ENCODE peak calls at places on chromosomes 16 and 17, in four cellular contexts. G is right cardiac atrium, E is lower leg skin, K is coronary artery. Q is an unnamed sample.

GRCh38 chr16:69116911-69117310 is 11.5 kb downstream of the HAS3 start:
- DNase-seq in G (no peak), E (no peak), K (no peak), Q (no peak)

GRCh38 chr16:85401370-85401916 is 211.7 kb upstream of the GSE1 start:
- DNase-seq in G (peak), E (no peak), K (no peak), Q (no peak)

GRCh38 chr17:73391331-73392265 is 79.8 kb upstream of the CDC42EP4 start:
- DNase-seq in G (peak), E (no peak), K (no peak), Q (no peak)

GRCh38 chr16:5928476-5929055 is 831.0 kb upstream of the EEF2KMT start:
- DNase-seq in G (no peak), E (no peak), K (no peak), Q (no peak)

GRCh38 chr16:75502916-75503605 is 7.8 kb upstream of the CHST6 start:
- DNase-seq in G (no peak), E (no peak), K (no peak), Q (no peak)

GRCh38 chr16:49416276-49416675 is 42.7 kb downstream of the C16orf78 start:
- DNase-seq in G (no peak), E (no peak), K (no peak), Q (no peak)

GRCh38 chr17:57340160-57340981 is 84.0 kb downstream of the MSI2 start:
- DNase-seq in G (no peak), E (no peak), K (no peak), Q (no peak)

GRCh38 chr16:89395150-89396142 is 94.9 kb downstream of the ANKRD11 start:
- DNase-seq in G (peak), E (peak), K (peak), Q (peak)

GRCh38 chr17:47918003-47918402 is 22.0 kb downstream of the SP2 start:
- DNase-seq in G (no peak), E (no peak), K (no peak), Q (no peak)

GRCh38 chr17:64382184-64382583 is 8.5 kb downstream of the PECAM1 start:
- DNase-seq in G (no peak), E (no peak), K (peak), Q (no peak)

GRCh38 chr17:67260051-67260987 is 15.3 kb upstream of the HELZ start:
- DNase-seq in G (no peak), E (peak), K (no peak), Q (peak)

GRCh38 chr16:78331749-78332148 is 232.3 kb downstream of the WWOX start:
- DNase-seq in G (no peak), E (no peak), K (no peak), Q (no peak)

GRCh38 chr17:3985800-3986199 is 21.6 kb upstream of the ATP2A3 start:
- DNase-seq in G (no peak), E (no peak), K (peak), Q (no peak)

GRCh38 chr17:45935710-45936509 is 41.6 kb downstream of the MAPT start:
- DNase-seq in G (no peak), E (no peak), K (no peak), Q (no peak)

GRCh38 chr16:56847173-56847948 is 17.6 kb upstream of the SLC12A3 start:
- DNase-seq in G (no peak), E (no peak), K (no peak), Q (no peak)

GRCh38 chr16:19963306-19963705 is 78.7 kb upstream of the GPRC5B start:
- DNase-seq in G (peak), E (no peak), K (peak), Q (peak)

GRCh38 chr17:7508846-7509245 is 24.7 kb downstream of the POLR2A start:
- DNase-seq in G (no peak), E (no peak), K (no peak), Q (no peak)

GRCh38 chr16:23410176-23410575 is 42.8 kb downstream of the COG7 start:
- DNase-seq in G (no peak), E (no peak), K (no peak), Q (no peak)

GRCh38 chr16:4869147-4869790 is 22.0 kb downstream of the UBN1 start:
- DNase-seq in G (no peak), E (no peak), K (peak), Q (no peak)

GRCh38 chr17:1608676-1609075 is 20.0 kb downstream of the SLC43A2 start:
- DNase-seq in G (no peak), E (no peak), K (no peak), Q (no peak)

GRCh38 chr16:24681793-24682192 is 47.7 kb upstream of the TNRC6A start:
- DNase-seq in G (no peak), E (no peak), K (no peak), Q (no peak)

GRCh38 chr17:44919885-44920564 is 4.7 kb upstream of the GFAP start:
- DNase-seq in G (peak), E (peak), K (peak), Q (peak)

GRCh38 chr16:3998793-3999478 is 117.3 kb downstream of the ADCY9 start:
- DNase-seq in G (peak), E (no peak), K (no peak), Q (no peak)

DNA sequence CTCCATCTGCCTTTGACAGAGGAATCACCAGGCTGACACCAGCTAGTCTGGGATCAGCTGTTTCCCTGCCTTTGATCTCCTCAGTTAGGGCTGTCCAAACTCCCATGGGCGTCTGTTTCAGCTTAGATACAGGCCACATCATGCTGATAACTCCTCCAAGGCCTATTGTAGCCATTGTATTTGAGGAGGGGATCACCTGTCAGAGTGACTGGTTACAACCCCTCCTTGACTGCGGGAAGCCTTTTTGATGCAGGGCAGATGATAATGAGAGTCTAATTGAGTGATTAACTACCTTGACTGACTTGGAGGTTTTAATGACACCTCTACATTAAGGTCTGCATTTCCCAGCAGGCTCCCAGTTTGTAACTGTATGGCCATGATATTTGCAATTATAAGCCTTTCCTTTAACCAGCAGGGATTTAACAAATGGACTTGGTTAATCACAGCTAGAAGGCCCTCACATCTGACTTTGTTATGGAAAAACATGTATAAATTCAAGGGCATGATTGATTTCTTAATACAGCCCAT is 863.5 kb downstream of the KCNJ2 start:
- DNase-seq in G (no peak), E (no peak), K (no peak), Q (no peak)
- H3K4me3 ChIP-seq in G (no peak), E (no peak), K (no peak), Q (no peak)

DNA sequence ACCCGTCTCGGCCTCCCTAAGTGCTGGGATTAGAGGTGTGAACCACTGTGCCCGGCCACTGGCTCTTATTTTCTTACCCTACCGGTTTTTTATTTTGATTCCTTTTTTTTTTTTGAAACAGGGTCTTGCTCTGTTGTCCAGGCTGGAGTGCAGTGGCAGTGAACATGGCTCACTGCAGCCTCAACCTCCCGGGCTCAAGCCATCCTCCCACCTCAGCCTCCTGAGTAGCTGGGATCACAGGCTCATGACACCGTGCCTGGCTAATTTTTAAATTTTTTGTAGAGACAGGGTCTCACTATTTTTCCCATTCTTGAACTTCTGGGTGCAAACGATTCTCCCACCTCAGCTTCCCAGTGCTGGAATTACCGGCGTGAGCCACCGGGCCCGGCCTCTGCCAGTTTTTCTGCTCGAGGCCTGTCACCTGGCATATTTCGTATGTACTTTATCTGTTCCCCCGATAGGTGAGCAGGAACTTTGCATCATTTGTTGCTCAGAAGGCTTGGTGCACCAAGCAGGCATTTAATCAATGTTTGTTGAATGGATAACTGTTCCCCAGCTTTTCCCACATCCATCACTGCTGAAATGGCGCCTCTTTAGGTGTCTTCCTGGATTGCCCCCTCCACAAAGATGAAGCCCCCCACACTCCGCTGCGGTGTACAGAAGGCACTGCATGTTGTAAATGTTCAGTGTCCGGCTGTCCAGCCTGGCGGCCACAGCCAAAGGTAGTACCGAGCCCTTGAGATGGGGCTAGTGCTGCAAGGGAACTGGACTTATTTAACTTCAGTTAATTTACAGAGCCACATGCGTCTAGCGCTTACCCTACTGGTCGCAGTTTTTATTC is 858 bp upstream of the TELO2 start:
- DNase-seq in G (peak), E (no peak), K (no peak), Q (no peak)
- H3K4me3 ChIP-seq in G (peak), E (no peak), K (peak), Q (peak)

GRCh38 chr16:30894540-30895368 is 877 bp upstream of the BCL7C start:
- DNase-seq in G (peak), E (peak), K (no peak), Q (no peak)

GRCh38 chr16:30893744-30894539 is at the start of gene BCL7C:
- DNase-seq in G (peak), E (peak), K (peak), Q (peak)

GRCh38 chr16:30889721-30890120 is 4.2 kb downstream of the BCL7C start:
- DNase-seq in G (no peak), E (no peak), K (no peak), Q (no peak)

GRCh38 chr16:30893082-30893743 is 664 bp downstream of the BCL7C start:
- DNase-seq in G (peak), E (no peak), K (no peak), Q (no peak)

GRCh38 chr16:30892670-30893069 is 1.2 kb downstream of the BCL7C start:
- DNase-seq in G (peak), E (no peak), K (no peak), Q (no peak)
- H3K4me3 ChIP-seq in G (no peak), E (no peak), K (peak), Q (peak)

DNA sequence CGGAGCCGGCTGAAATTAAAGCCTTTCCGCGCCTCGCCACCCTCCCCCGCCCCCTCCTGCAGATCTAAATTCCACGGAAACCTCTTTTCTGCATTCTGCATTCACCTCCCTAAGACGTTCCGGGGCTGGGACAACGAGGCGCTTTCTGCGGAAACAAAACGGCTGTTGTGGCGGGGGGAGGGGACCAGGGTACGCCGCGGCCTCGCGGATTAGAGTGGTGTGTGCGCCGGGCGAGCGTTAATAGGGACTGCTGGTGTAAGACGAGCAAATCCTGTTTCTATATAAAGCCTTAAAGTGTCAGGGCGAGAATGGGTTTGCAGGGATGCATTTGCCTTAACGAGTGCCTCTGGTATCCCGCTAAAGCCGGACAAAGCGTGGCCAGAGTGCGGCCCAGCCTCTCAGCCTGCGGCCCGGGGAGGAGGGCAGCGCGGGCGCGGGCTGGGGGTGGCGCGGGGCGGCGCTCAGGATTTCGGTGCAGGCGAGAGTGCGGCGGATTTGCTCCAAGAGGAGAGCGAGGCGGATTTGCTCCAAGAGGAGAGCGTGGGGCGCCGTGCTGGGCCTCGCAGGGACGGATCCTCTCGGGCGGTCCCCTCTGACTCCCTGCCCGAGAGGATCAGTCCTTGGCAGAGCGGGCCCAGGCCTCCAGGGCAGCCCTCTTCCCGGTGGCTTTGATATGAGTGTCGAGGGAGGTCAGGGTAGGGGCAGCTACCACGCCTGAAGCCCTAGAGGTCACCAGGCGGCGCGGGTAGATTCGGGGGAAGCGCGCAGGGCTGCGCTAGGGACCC is 5.1 kb downstream of the BAHCC1 start:
- DNase-seq in G (peak), E (no peak), K (no peak), Q (no peak)
- H3K4me3 ChIP-seq in G (peak), E (peak), K (peak), Q (peak)

DNA sequence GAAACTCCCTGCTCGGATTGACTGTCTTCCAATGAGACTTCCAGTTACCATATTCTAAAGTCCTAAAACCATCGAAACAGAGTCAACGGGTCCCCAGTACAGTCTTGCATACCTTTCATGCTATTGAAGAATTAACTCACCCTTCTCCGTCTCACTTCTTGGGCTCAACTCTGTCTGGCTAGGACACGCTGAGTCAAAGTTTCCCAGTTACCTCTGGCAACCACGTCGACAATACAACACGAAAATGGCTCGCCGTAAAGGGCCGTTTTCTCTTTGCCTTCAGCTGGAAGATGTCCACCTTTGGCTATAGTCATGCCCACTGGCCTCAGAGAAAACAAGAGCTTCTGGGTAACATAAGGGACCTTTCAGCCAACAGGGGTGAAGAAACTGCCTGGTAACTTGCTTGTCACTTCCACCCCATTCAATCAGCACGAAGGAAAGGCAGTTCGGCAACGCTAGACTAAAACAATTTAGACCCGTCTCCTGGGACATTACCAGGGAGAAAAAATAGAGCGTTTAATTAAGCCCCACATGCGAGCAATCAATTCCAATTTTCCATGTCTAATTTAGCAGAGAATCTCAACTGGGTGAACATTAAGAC is 21.5 kb downstream of the KCNG4 start:
- DNase-seq in G (no peak), E (no peak), K (no peak), Q (no peak)
- H3K4me3 ChIP-seq in G (no peak), E (no peak), K (no peak), Q (no peak)

Q was measured in astrocyte of the cerebellum.